ENCODE peak calls at places on chromosome 17, in six cellular contexts. G is naive thymus-derived CD4-positive, alpha-beta T cell; H is skeletal muscle cell; N is lower leg skin; I is cardiac fibroblast; P is tibial nerve. K is an unnamed sample.

GRCh38 chr17:50035421-50035879 is 20.5 kb upstream of the ITGA3 start:
- DNase-seq in G (no peak), H (no peak), N (no peak), I (no peak), P (no peak), K (no peak)

GRCh38 chr17:50043290-50044148 is 12.4 kb upstream of the ITGA3 start:
- DNase-seq in G (no peak), H (no peak), N (no peak), I (peak; percentile 48), P (peak; percentile 27), K (no peak)

GRCh38 chr17:44587339-44587738 is 30.1 kb downstream of the FZD2 start:
- DNase-seq in G (no peak), H (peak; percentile 57), N (no peak), I (peak; percentile 92), P (no peak), K (no peak)

GRCh38 chr17:10698116-10698818 is 873 bp downstream of the ADPRM start:
- DNase-seq in G (no peak), H (no peak), N (no peak), I (peak; percentile 59), P (no peak), K (no peak)

GRCh38 chr17:77163001-77163400 is 22.2 kb downstream of the SEC14L1 start:
- DNase-seq in G (no peak), H (no peak), N (no peak), I (no peak), P (no peak), K (no peak)

GRCh38 chr17:29582767-29583166 is 6.7 kb downstream of the GIT1 start:
- DNase-seq in G (no peak), H (no peak), N (no peak), I (no peak), P (no peak), K (no peak)

GRCh38 chr17:48613862-48614694 is 1.0 kb downstream of the HOXB8 start:
- DNase-seq in G (no peak), H (no peak), N (no peak), I (no peak), P (no peak), K (no peak)

GRCh38 chr17:73958453-73958852 is 245.0 kb upstream of the RPL38 start:
- DNase-seq in G (no peak), H (no peak), N (no peak), I (no peak), P (no peak), K (no peak)

GRCh38 chr17:7060165-7060890 is 16.4 kb upstream of the SLC16A11 start:
- DNase-seq in G (peak; percentile 40), H (peak; percentile 51), N (no peak), I (peak; percentile 95), P (no peak), K (no peak)

GRCh38 chr17:41777157-41777578 is 9.3 kb downstream of the JUP start:
- DNase-seq in G (no peak), H (no peak), N (no peak), I (peak; percentile 70), P (no peak), K (no peak)

GRCh38 chr17:8125196-8125946 is 1.5 kb upstream of the HES7 start:
- DNase-seq in G (peak; percentile 94), H (no peak), N (peak; percentile 85), I (peak; percentile 78), P (peak; percentile 89), K (peak; percentile 83)

GRCh38 chr17:76054112-76054476 is 18.2 kb downstream of the SRP68 start:
- DNase-seq in G (no peak), H (no peak), N (no peak), I (peak; percentile 64), P (no peak), K (no peak)

GRCh38 chr17:20072692-20072992 is 63.5 kb downstream of the SPECC1 start:
- DNase-seq in G (no peak), H (no peak), N (no peak), I (no peak), P (no peak), K (no peak)

GRCh38 chr17:3750926-3751325 is 27.2 kb downstream of the HASPIN start:
- DNase-seq in G (no peak), H (no peak), N (no peak), I (no peak), P (no peak), K (peak; percentile 47)

GRCh38 chr17:69757794-69758430 is 317.1 kb upstream of the KCNJ16 start:
- DNase-seq in G (no peak), H (peak; percentile 87), N (peak; percentile 33), I (peak; percentile 97), P (no peak), K (no peak)

GRCh38 chr17:78739331-78739853 is 42.7 kb downstream of the CYTH1 start:
- DNase-seq in G (no peak), H (no peak), N (no peak), I (no peak), P (no peak), K (no peak)

GRCh38 chr17:80387071-80387470 is 27.9 kb upstream of the ENDOV start:
- DNase-seq in G (no peak), H (no peak), N (no peak), I (no peak), P (no peak), K (no peak)

GRCh38 chr17:49229076-49229804 is 1.3 kb downstream of the PHOSPHO1 start:
- DNase-seq in G (no peak), H (no peak), N (no peak), I (no peak), P (no peak), K (no peak)

GRCh38 chr17:75194879-75195278 is 10.6 kb upstream of the NUP85 start:
- DNase-seq in G (no peak), H (no peak), N (no peak), I (no peak), P (no peak), K (no peak)

GRCh38 chr17:3026125-3026855 is 37.1 kb downstream of the OR1D5 start:
- DNase-seq in G (no peak), H (no peak), N (no peak), I (no peak), P (no peak), K (no peak)

GRCh38 chr17:55690105-55690508 is 32.6 kb downstream of the TMEM100 start:
- DNase-seq in G (no peak), H (no peak), N (peak; percentile 38), I (peak; percentile 11), P (no peak), K (no peak)

GRCh38 chr17:28900986-28901726 is 1.7 kb downstream of the DHRS13 start:
- DNase-seq in G (no peak), H (no peak), N (no peak), I (no peak), P (no peak), K (no peak)

GRCh38 chr17:63698381-63698885 is 1.5 kb downstream of the LIMD2 start:
- DNase-seq in G (no peak), H (no peak), N (no peak), I (no peak), P (no peak), K (peak; percentile 41)

GRCh38 chr17:61467416-61468262 is 15.4 kb downstream of the TBX4 start:
- DNase-seq in G (no peak), H (no peak), N (no peak), I (peak; percentile 45), P (no peak), K (no peak)

GRCh38 chr17:77316191-77316641 is 175.4 kb downstream of the SEC14L1 start:
- DNase-seq in G (no peak), H (no peak), N (peak; percentile 39), I (peak; percentile 66), P (no peak), K (no peak)

GRCh38 chr17:70095455-70095854 is 20.4 kb downstream of the KCNJ16 start:
- DNase-seq in G (no peak), H (no peak), N (no peak), I (no peak), P (no peak), K (no peak)

GRCh38 chr17:35913611-35914010 is 17.0 kb downstream of the RDM1 start:
- DNase-seq in G (no peak), H (no peak), N (no peak), I (no peak), P (no peak), K (no peak)

GRCh38 chr17:74458835-74459234 is 7.6 kb upstream of the CD300A start:
- DNase-seq in G (no peak), H (no peak), N (no peak), I (no peak), P (no peak), K (no peak)

GRCh38 chr17:74415608-74416396 is 16.1 kb upstream of the GPRC5C start:
- DNase-seq in G (no peak), H (no peak), N (no peak), I (no peak), P (no peak), K (no peak)

GRCh38 chr17:45241315-45242011 is 19.8 kb downstream of the FMNL1 start:
- DNase-seq in G (no peak), H (no peak), N (no peak), I (no peak), P (no peak), K (peak; percentile 34)

DNA sequence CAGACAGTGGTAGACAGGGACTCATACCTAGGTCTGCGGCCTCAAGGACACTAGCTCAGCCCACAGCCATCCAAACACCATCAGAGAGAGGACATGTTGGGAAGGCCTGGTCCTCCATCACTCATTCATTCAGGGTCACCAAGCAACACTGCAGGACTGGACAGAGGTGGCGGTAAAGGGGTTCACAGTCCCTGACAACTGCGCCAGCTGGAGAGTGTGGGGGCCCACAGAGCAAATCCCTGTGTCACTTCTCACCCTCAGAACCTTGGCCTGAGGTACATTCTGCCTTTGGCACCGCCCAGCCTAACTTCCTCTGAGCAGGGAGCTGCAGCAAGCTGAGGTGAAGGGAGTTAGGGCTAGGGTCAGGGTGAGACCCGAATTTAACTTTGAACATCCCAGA is 106.5 kb downstream of the COPRS start:
- DNase-seq in G (no peak), H (no peak), N (no peak), I (no peak), P (no peak), K (no peak)
- H3K4me3 ChIP-seq in G (no peak overlapping the region), H (no peak overlapping the region), N (no peak overlapping the region), I (no peak overlapping the region), P (no peak overlapping the region), K (no peak overlapping the region)

DNA sequence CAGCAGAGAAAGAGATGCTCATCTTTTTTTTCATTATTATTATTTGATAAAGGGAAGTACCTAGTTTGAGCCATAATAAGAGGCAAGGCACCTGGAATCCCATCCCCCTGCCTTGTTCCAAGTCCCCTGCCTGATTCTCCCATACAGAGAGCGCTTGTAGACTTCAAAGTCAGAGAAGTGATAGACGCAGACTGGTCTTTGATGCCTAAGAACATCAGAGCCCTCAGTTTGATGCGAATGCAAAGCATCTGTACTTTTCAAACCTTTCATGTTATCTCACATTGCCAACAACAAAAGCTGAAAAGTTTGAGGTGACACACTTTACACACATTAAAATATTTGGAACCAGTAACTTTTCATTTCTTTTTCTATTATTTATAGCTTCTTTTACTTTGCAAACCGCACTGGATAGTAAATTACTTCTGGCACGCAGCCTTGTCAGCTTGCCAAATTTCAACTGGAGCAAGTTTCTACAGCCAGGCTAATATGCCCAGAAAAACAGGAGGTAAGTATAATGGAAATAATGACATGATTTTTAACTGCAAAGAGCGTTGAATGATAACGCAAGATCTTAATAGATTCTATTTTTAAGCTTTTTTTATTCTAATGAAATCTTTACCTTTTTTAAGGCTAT is 6.0 kb upstream of the UTP6 start:
- DNase-seq in G (no peak), H (peak; percentile 15), N (peak; percentile 27), I (peak; percentile 44), P (no peak), K (no peak)
- H3K4me3 ChIP-seq in G (no peak overlapping the region), H (no peak overlapping the region), N (no peak overlapping the region), I (no peak overlapping the region), P (no peak overlapping the region), K (no peak overlapping the region)

GRCh38 chr17:17693955-17694228 is 12.6 kb downstream of the RAI1 start:
- DNase-seq in G (no peak), H (no peak), N (no peak), I (no peak), P (no peak), K (no peak)
- H3K4me3 ChIP-seq in G (peak overlapping the region; percentile 55), H (no peak overlapping the region), N (no peak overlapping the region), I (peak overlapping the region; percentile 29), P (peak overlapping the region; percentile 76), K (peak overlapping the region; percentile 63)

GRCh38 chr17:59372138-59372751 is 40.8 kb downstream of the YPEL2 start:
- DNase-seq in G (no peak), H (no peak), N (peak; percentile 84), I (peak; percentile 77), P (peak; percentile 38), K (no peak)
- H3K4me3 ChIP-seq in G (no peak overlapping the region), H (no peak overlapping the region), N (no peak overlapping the region), I (no peak overlapping the region), P (peak overlapping the region; percentile 2), K (no peak overlapping the region)